ENCODE peak calls at places on chromosomes 16 and 17, in five cellular contexts. M is HL-60, Z is activated B cell treated with CpG ODN at 0.5 μM for 24 hours, S is GM20000, W is RWPE1. R is an unnamed sample.
A peak's percentile ranks its signal among the peaks of the same experiment; 100 is the strongest.

GRCh38 chr17:61716225-61716829 is 125.3 kb upstream of the NACA2 start:
- DNase-seq in M (no peak), Z (no peak), S (no peak), W (no peak), R (no peak)

GRCh38 chr17:76714822-76715461 is 4.2 kb upstream of the MXRA7 start:
- DNase-seq in M (no peak), Z (peak; percentile 56), S (peak; percentile 70), W (no peak), R (peak; percentile 81)

GRCh38 chr17:41360291-41360995 is 9.2 kb downstream of the KRT33B start:
- DNase-seq in M (no peak), Z (no peak), S (no peak), W (no peak), R (no peak)

GRCh38 chr17:80510132-80510531 is 33.7 kb upstream of the NPTX1 start:
- DNase-seq in M (no peak), Z (no peak), S (no peak), W (no peak), R (no peak)

GRCh38 chr17:5584971-5585794 is 874 bp upstream of the NLRP1 start:
- DNase-seq in M (peak; percentile 13), Z (no peak), S (no peak), W (peak; percentile 84), R (no peak)

GRCh38 chr17:56833023-56833811 is 503 bp downstream of the C17orf67 start:
- DNase-seq in M (peak; percentile 75), Z (peak; percentile 62), S (peak; percentile 85), W (peak; percentile 68), R (peak; percentile 64)

GRCh38 chr17:50184611-50185398 is 16.6 kb downstream of the COL1A1 start:
- DNase-seq in M (peak; percentile 63), Z (no peak), S (peak; percentile 53), W (peak; percentile 70), R (no peak)

GRCh38 chr16:74742051-74742481 is 32.6 kb downstream of the FA2H start:
- DNase-seq in M (no peak), Z (no peak), S (no peak), W (no peak), R (no peak)

GRCh38 chr17:42131971-42132370 is 9.4 kb downstream of the HSPB9 start:
- DNase-seq in M (no peak), Z (no peak), S (no peak), W (no peak), R (no peak)

GRCh38 chr16:58379736-58380135 is 12.5 kb upstream of the GINS3 start:
- DNase-seq in M (no peak), Z (no peak), S (no peak), W (no peak), R (no peak)

GRCh38 chr16:88769617-88770458 is 15.2 kb downstream of the PIEZO1 start:
- DNase-seq in M (no peak), Z (peak; percentile 61), S (peak; percentile 89), W (no peak), R (no peak)

GRCh38 chr17:63023049-63023448 is 57.0 kb downstream of the TANC2 start:
- DNase-seq in M (no peak), Z (no peak), S (no peak), W (no peak), R (no peak)

GRCh38 chr16:30139895-30140481 is 17.0 kb upstream of the MAPK3 start:
- DNase-seq in M (no peak), Z (no peak), S (no peak), W (no peak), R (no peak)

GRCh38 chr17:35373984-35374765 is 754 bp upstream of the SLFN11 start:
- DNase-seq in M (no peak), Z (peak; percentile 40), S (peak; percentile 25), W (peak; percentile 20), R (peak; percentile 62)

GRCh38 chr17:17547210-17547764 is 44.2 kb downstream of the PEMT start:
- DNase-seq in M (no peak), Z (no peak), S (no peak), W (no peak), R (no peak)

GRCh38 chr17:13600475-13601316 is 1.0 kb downstream of the HS3ST3A1 start:
- DNase-seq in M (no peak), Z (no peak), S (no peak), W (no peak), R (no peak)

GRCh38 chr16:80806957-80807356 is 2.6 kb upstream of the CDYL2 start:
- DNase-seq in M (no peak), Z (no peak), S (no peak), W (peak; percentile 49), R (no peak)

GRCh38 chr16:4339455-4339854 is 11.7 kb downstream of the PAM16 start:
- DNase-seq in M (no peak), Z (no peak), S (no peak), W (no peak), R (no peak)

GRCh38 chr17:35238817-35239216 is 4.1 kb upstream of the SLFN5 start:
- DNase-seq in M (no peak), Z (no peak), S (no peak), W (peak; percentile 86), R (no peak)

GRCh38 chr17:72501404-72502110 is 380.7 kb downstream of the SOX9 start:
- DNase-seq in M (no peak), Z (no peak), S (no peak), W (no peak), R (no peak)

GRCh38 chr17:20095366-20096080 is 86.4 kb downstream of the SPECC1 start:
- DNase-seq in M (no peak), Z (no peak), S (no peak), W (peak; percentile 17), R (no peak)

GRCh38 chr16:76059186-76059585 is 218.0 kb upstream of the CNTNAP4 start:
- DNase-seq in M (no peak), Z (no peak), S (no peak), W (peak; percentile 19), R (no peak)

GRCh38 chr16:71474864-71475263 is 12.8 kb upstream of the ZNF23 start:
- DNase-seq in M (no peak), Z (no peak), S (no peak), W (peak; percentile 87), R (no peak)

GRCh38 chr16:28042856-28043255 is 20.7 kb downstream of the GSG1L start:
- DNase-seq in M (no peak), Z (no peak), S (no peak), W (no peak), R (no peak)
- TF ChIP-seq CTCF in M (no peak), Z (no peak), S (no peak), W (no peak), R (no peak)

GRCh38 chr17:4004517-4005295 is 40.5 kb upstream of the ATP2A3 start:
- DNase-seq in M (no peak), Z (peak; percentile 77), S (peak; percentile 91), W (peak; percentile 53), R (no peak)
- TF ChIP-seq CTCF in M (peak; percentile 49), Z (peak; percentile 96), S (peak; percentile 90), W (peak; percentile 76), R (peak; percentile 54)

GRCh38 chr16:2471653-2472487 is 773 bp downstream of the NTN3 start:
- DNase-seq in M (no peak), Z (no peak), S (no peak), W (no peak), R (no peak)
- TF ChIP-seq CTCF in M (no peak), Z (no peak), S (no peak), W (no peak), R (no peak)

DNA sequence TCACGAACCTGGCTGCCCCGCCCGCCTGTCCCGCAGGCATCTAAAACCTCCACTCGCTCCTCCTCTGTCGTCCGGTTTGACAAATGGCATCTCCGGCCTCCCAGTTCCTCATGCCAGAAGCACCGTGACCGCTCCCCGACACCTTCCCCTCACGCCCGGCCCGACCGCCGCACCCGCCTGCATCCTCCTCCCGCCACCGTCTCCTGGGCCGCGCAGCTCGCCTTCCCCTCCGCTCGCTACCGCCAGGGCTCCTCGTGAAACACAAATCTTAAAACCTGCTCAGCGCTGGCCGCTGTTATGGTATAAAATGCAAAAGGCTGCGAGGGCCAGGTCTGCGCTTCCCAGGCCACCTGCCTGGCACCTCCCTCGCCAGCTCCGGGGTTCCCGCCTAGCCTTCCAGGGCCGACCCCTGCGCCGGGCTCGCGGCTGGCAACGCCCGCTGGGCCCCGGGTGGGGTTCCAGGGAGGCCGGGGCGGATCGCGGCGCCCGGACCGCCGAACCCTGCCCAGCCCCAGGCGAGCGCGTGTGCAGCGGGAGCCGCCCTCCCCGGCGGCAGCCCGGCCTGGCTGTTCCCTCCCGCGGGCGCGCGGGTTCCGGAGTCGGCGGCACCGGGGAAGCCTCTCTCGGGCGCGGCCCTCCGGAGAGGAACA is 488 bp downstream of the SPSB3 start:
- DNase-seq in M (no peak), Z (no peak), S (peak; percentile 67), W (peak; percentile 39), R (peak; percentile 25)
- TF ChIP-seq CTCF in M (no peak), Z (no peak), S (no peak), W (no peak), R (peak; percentile 10)

GRCh38 chr16:28821874-28822519 is 802 bp upstream of the ATXN2L start:
- DNase-seq in M (no peak), Z (no peak), S (peak; percentile 2), W (no peak), R (no peak)

GRCh38 chr16:28823291-28823718 is 506 bp downstream of the ATXN2L start:
- DNase-seq in M (no peak), Z (no peak), S (no peak), W (no peak), R (no peak)

GRCh38 chr16:28824548-28824973 is 1.8 kb downstream of the ATXN2L start:
- DNase-seq in M (no peak), Z (no peak), S (no peak), W (no peak), R (no peak)

GRCh38 chr16:28823719-28824547 is 1.1 kb downstream of the ATXN2L start:
- DNase-seq in M (peak; percentile 96), Z (peak; percentile 92), S (peak; percentile 97), W (peak; percentile 96), R (peak; percentile 94)

GRCh38 chr16:28822520-28823290 is at the start of gene ATXN2L:
- DNase-seq in M (peak; percentile 95), Z (peak; percentile 92), S (peak; percentile 96), W (peak; percentile 92), R (peak; percentile 97)
- TF ChIP-seq CTCF in M (no peak), Z (no peak), S (no peak), W (no peak), R (no peak)

DNA sequence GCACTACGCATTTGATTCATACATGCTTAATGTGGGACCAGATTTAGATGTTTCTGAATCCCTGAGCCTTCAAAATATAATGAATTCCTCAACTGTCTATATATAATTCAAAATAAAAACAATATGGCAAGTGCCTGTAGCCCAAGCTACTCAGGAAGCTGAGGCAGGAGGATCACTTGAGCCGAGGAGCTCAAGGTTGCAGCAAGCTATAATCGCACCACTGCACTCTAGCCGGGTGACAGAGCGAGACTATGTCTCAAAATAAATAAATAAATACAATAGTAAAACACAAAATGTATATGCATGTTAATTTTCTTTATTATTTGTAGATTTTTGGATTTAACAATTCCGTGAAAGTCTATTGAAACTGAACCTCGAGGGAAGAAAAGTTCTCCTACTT is 50.6 kb upstream of the IRX6 start:
- DNase-seq in M (no peak), Z (no peak), S (no peak), W (no peak), R (no peak)
- TF ChIP-seq CTCF in M (no peak), Z (no peak), S (no peak), W (no peak), R (no peak)

GRCh38 chr16:8905168-8905762 is 23.1 kb downstream of the LITAFD start:
- DNase-seq in M (no peak), Z (no peak), S (no peak), W (no peak), R (peak; percentile 24)
- TF ChIP-seq CTCF in M (peak; percentile 56), Z (no peak), S (peak; percentile 13), W (peak; percentile 8), R (peak; percentile 37)